ENCODE peak calls at places on chromosomes 4 and X, in nine cellular contexts. G is aorta, A is BE2C, E is astrocyte, N is IMR-90, Q is cardiac muscle cell, T is tibial artery, O is Peyer's patch, C is K562. P is an unnamed sample. For H3K4me1, the result is how much of the 10 kb centered on the place peaks cover.

GRCh38 chr4:5381981-5382441 is 326.3 kb downstream of the EVC2 start:
- DNase-seq in G (no peak), A (no peak), E (peak), N (peak), Q (no peak), T (peak), O (no peak), C (no peak), P (no peak)

GRCh38 chr4:19803406-19803805 is 448.3 kb upstream of the SLIT2 start:
- DNase-seq in G (no peak), A (no peak), E (peak), N (peak), Q (no peak), T (no peak), O (no peak), C (no peak), P (no peak)

GRCh38 chrX:153648358-153649177 is 1.6 kb downstream of the DUSP9 start:
- DNase-seq in G (peak), A (no peak), E (no peak), N (no peak), Q (no peak), T (peak), O (no peak), C (no peak), P (no peak)

GRCh38 chrX:154990496-154990895 is 32.0 kb downstream of the F8 start:
- DNase-seq in G (no peak), A (no peak), E (no peak), N (no peak), Q (no peak), T (no peak), O (no peak), C (no peak), P (no peak)

GRCh38 chr4:65983062-65983461 is 312.8 kb upstream of the EPHA5 start:
- DNase-seq in G (no peak), A (no peak), E (peak), N (no peak), Q (no peak), T (no peak), O (no peak), C (no peak), P (no peak)

GRCh38 chr4:83996254-83996653 is 460.3 kb downstream of the GPAT3 start:
- DNase-seq in G (no peak), A (no peak), E (no peak), N (no peak), Q (no peak), T (no peak), O (no peak), C (no peak), P (no peak)

GRCh38 chr4:158008551-158009218 is 164.1 kb downstream of the GASK1B start:
- DNase-seq in G (peak), A (no peak), E (peak), N (peak), Q (no peak), T (no peak), O (no peak), C (no peak), P (no peak)

GRCh38 chr4:99405433-99406115 is 29.6 kb downstream of the ADH7 start:
- DNase-seq in G (no peak), A (peak), E (peak), N (peak), Q (peak), T (peak), O (peak), C (peak), P (no peak)

GRCh38 chr4:31983246-31983645 is 1263.1 kb downstream of the PCDH7 start:
- DNase-seq in G (no peak), A (no peak), E (no peak), N (no peak), Q (no peak), T (no peak), O (no peak), C (no peak), P (no peak)

GRCh38 chrX:137567474-137568232 is 1.7 kb downstream of the ZIC3 start:
- DNase-seq in G (no peak), A (no peak), E (no peak), N (no peak), Q (no peak), T (no peak), O (no peak), C (no peak), P (no peak)
- H3K4me3 ChIP-seq in G (no peak), A (no peak), E (peak), N (no peak), Q (peak), T (peak), O (no peak), C (no peak), P (no peak)

GRCh38 chr4:10115271-10115656 is 1.3 kb downstream of the WDR1 start:
- DNase-seq in G (no peak), A (no peak), E (no peak), N (peak), Q (no peak), T (no peak), O (no peak), C (no peak), P (no peak)
- H3K4me1 ChIP-seq in G (under half), A (under half), E (under half), N (under half), Q (under half), T (half or more), O (half or more), C (under half), P (under half)

GRCh38 chr4:184282895-184283654 is 65.4 kb upstream of the ENPP6 start:
- DNase-seq in G (no peak), A (no peak), E (no peak), N (no peak), Q (no peak), T (no peak), O (peak), C (no peak), P (no peak)

GRCh38 chr4:184283659-184284335 is 66.1 kb upstream of the ENPP6 start:
- DNase-seq in G (no peak), A (no peak), E (no peak), N (no peak), Q (no peak), T (no peak), O (no peak), C (peak), P (peak)

GRCh38 chr4:184284742-184285141 is 67.1 kb upstream of the ENPP6 start:
- DNase-seq in G (no peak), A (no peak), E (no peak), N (no peak), Q (no peak), T (no peak), O (no peak), C (no peak), P (no peak)

GRCh38 chr4:184282251-184282713 is 64.6 kb upstream of the ENPP6 start:
- DNase-seq in G (no peak), A (no peak), E (no peak), N (no peak), Q (no peak), T (no peak), O (peak), C (no peak), P (peak)

DNA sequence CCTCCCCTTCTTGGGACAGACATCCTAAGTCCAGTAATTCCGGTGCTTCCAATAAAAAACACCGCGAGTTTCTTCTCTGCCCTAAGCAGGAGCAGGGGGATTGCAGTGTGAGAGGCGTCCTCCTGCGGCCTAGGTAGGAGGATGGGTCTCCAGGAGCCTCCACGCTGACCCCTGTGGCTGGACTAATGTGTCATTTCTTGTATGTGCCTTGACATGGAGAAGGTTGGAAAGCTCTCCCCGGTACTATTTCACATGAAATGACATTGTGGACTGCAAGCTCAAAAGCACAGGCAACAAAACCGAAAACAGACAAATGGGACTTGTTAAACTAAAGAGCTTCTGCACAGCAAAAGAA is 66.6 kb upstream of the ENPP6 start:
- DNase-seq in G (no peak), A (no peak), E (no peak), N (no peak), Q (no peak), T (no peak), O (no peak), C (peak), P (no peak)
- H3K4me3 ChIP-seq in G (no peak), A (no peak), E (no peak), N (no peak), Q (no peak), T (no peak), O (no peak), C (no peak), P (no peak)

DNA sequence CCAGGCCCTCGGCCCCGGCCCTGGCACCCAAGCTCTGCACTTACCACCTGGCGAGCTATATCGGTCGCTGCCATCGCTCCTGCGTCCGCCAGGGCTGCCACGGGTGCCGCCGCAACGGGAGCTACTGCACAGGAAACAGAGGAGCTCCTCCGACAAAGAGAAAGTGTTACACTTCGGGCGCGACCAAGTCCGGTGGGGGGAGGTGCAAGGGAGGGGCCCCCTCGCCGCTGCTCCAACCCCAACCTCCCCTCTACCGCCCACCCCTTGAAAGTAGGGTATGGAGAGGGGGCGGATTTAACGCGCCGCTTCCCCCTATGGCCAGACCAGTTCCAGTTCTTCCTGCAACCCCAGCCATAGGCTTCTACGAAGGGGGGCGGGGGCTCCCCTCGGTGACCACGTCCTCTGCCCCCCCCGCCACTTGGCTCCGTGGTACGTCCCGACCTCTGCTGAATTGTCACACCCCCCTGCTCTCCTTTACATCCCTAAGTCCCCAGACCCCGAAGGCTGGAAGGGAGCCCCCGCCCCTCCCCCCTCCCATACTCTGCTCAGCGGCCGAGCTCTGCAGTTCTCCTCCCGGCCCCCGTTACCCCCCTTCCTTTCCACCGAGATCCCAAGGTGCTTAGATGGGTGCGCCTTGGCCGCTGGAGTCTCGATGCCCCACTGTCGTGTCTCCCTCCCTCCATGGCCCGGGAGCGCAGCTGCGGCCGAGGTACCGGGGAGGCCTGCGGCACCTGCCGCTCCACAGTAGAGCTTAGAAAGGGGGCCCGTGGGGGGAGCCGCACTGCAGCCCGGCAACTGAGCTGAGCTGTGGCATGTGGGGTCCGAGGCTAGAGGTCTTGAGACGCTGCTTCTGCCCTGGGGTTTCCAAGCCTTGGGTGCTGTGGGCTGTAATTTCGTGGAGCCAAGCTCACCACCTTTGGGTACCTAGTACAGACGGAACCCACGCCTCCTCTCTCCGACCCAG is at the start of gene SEPTIN6:
- DNase-seq in G (peak), A (peak), E (peak), N (peak), Q (peak), T (peak), O (peak), C (peak), P (peak)
- H3K4me1 ChIP-seq in G (under half), A (under half), E (under half), N (under half), Q (under half), T (under half), O (under half), C (under half), P (under half)

GRCh38 chr4:143355540-143356217 is 19.0 kb downstream of the GAB1 start:
- DNase-seq in G (no peak), A (no peak), E (peak), N (peak), Q (no peak), T (no peak), O (no peak), C (no peak), P (no peak)
- H3K4me3 ChIP-seq in G (no peak), A (no peak), E (no peak), N (no peak), Q (no peak), T (no peak), O (no peak), C (no peak), P (no peak)

DNA sequence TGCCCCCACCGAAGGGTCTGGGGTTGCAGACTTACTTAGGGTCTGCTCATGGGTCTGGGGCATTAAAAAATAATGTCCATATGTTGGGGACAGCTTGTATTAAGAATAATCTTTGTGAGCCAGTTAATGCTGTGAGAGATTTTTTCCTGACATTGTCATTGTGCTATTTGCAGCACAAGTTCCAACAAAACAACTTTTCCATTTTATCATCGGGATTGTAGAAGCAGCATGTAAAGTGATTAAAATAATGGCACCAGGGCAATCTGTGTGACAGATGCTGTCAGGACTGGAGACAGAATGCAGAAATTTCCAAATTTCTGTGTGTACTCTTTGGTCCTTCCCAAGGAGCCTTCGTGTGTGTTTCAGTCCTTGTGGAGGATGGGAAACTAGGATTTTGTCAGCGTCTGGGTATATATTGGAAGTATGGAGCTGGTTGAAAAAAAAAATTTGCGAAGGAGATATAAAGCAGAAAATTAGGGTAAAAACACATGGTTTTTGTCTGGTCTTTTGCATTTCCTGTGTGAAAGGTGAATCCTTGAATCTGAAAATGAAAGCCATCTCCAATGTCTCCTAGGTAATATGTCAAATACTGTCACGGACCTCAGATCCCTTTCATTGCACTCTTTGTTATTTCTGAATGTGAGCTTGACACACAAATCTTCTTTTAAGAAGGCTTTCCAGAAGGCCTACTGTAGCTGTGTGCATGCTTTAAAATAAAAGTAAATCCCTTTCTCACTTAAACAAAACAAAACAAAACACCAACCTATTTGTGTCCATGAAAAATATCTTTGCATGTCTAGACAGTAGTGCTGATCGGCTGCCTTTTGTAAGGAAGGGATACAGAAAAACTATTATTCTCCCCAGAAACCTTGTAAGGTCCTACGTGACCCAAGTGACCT is 101.3 kb upstream of the LIMCH1 start:
- DNase-seq in G (no peak), A (no peak), E (no peak), N (no peak), Q (no peak), T (no peak), O (no peak), C (no peak), P (no peak)
- H3K4me1 ChIP-seq in G (under half), A (under half), E (under half), N (under half), Q (under half), T (half or more), O (under half), C (under half), P (under half)

GRCh38 chr4:170007113-170007512 is 19.1 kb downstream of the MFAP3L start:
- DNase-seq in G (no peak), A (no peak), E (peak), N (no peak), Q (no peak), T (no peak), O (no peak), C (peak), P (no peak)
- H3K4me3 ChIP-seq in G (no peak), A (no peak), E (no peak), N (no peak), Q (no peak), T (no peak), O (no peak), C (no peak), P (no peak)

P was measured in mucosa of descending colon.